ENCODE peak calls at places on chromosomes 12 and 14, in four cellular contexts. One of them, this sample, is unnamed.

GRCh38 chr12:62205348-62205747 is 54.9 kb upstream of the USP15 start:
- DNase-seq in GM12878: no peak
- DNase-seq in astrocyte of the cerebellum: no peak
- DNase-seq in choroid plexus epithelial cell: no peak
- DNase-seq in this sample: no peak

GRCh38 chr12:57090924-57091632 is 2.2 kb downstream of the NAB2 start:
- DNase-seq in GM12878: no peak
- DNase-seq in astrocyte of the cerebellum: no peak
- DNase-seq in choroid plexus epithelial cell: no peak
- DNase-seq in this sample: no peak

GRCh38 chr12:19972325-19973288 is 395.7 kb upstream of the PDE3A start:
- DNase-seq in GM12878: peak
- DNase-seq in astrocyte of the cerebellum: no peak
- DNase-seq in choroid plexus epithelial cell: no peak
- DNase-seq in this sample: no peak

GRCh38 chr12:2273288-2273687 is 220.5 kb downstream of the CACNA1C start:
- DNase-seq in GM12878: no peak
- DNase-seq in astrocyte of the cerebellum: peak
- DNase-seq in choroid plexus epithelial cell: peak
- DNase-seq in this sample: no peak

GRCh38 chr14:85415015-85415712 is 114.8 kb upstream of the FLRT2 start:
- DNase-seq in GM12878: no peak
- DNase-seq in astrocyte of the cerebellum: peak
- DNase-seq in choroid plexus epithelial cell: peak
- DNase-seq in this sample: peak

GRCh38 chr14:58749066-58749669 is 111.4 kb downstream of the DACT1 start:
- DNase-seq in GM12878: peak
- DNase-seq in astrocyte of the cerebellum: peak
- DNase-seq in choroid plexus epithelial cell: peak
- DNase-seq in this sample: peak

GRCh38 chr12:97912943-97913342 is 450.3 kb downstream of the RMST start:
- DNase-seq in GM12878: no peak
- DNase-seq in astrocyte of the cerebellum: no peak
- DNase-seq in choroid plexus epithelial cell: no peak
- DNase-seq in this sample: peak

GRCh38 chr12:124508323-124509096 is 58.9 kb downstream of the NCOR2 start:
- DNase-seq in GM12878: no peak
- DNase-seq in astrocyte of the cerebellum: no peak
- DNase-seq in choroid plexus epithelial cell: peak
- DNase-seq in this sample: no peak

GRCh38 chr14:95452890-95453712 is 63.3 kb downstream of the SYNE3 start:
- DNase-seq in GM12878: no peak
- DNase-seq in astrocyte of the cerebellum: no peak
- DNase-seq in choroid plexus epithelial cell: no peak
- DNase-seq in this sample: no peak

GRCh38 chr12:53098354-53098981 is 1.0 kb downstream of the IGFBP6 start:
- DNase-seq in GM12878: no peak
- DNase-seq in astrocyte of the cerebellum: no peak
- DNase-seq in choroid plexus epithelial cell: peak
- DNase-seq in this sample: peak

GRCh38 chr12:47903151-47903611 is 1.6 kb downstream of the VDR start:
- DNase-seq in GM12878: no peak
- DNase-seq in astrocyte of the cerebellum: peak
- DNase-seq in choroid plexus epithelial cell: peak
- DNase-seq in this sample: peak
- H3K4me3 ChIP-seq in GM12878: no peak
- H3K4me3 ChIP-seq in astrocyte of the cerebellum: peak
- H3K4me3 ChIP-seq in choroid plexus epithelial cell: peak
- H3K4me3 ChIP-seq in this sample: peak

GRCh38 chr14:96949594-96949993 is 152.4 kb downstream of the VRK1 start:
- DNase-seq in GM12878: no peak
- DNase-seq in astrocyte of the cerebellum: no peak
- DNase-seq in choroid plexus epithelial cell: no peak
- DNase-seq in this sample: no peak
- H3K4me3 ChIP-seq in GM12878: no peak
- H3K4me3 ChIP-seq in astrocyte of the cerebellum: no peak
- H3K4me3 ChIP-seq in choroid plexus epithelial cell: no peak
- H3K4me3 ChIP-seq in this sample: no peak

DNA sequence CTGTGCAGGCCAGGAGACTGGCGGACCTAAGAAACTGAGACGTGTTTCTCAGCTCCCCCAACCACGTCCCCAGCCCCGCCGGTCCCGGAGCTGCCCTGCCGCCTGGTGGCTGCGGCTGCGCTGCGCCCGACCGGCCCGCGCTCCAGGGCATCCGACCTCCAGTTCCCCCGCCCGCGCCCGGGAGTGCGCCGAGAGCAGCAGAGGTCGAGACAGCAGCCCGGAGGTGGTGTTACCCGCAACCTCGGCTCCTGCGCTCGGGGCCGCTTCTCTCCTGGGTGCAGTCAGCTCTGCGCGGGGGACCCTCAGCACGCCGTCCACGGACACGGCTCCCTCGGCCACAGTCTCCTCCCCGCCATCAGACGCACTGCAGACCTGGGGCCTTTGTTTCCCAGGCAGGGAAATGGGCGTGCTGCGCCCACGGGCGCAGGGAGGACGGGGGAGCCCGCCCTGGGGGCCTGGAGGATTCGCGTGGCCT is 21.6 kb upstream of the GPR132 start:
- DNase-seq in GM12878: no peak
- DNase-seq in astrocyte of the cerebellum: no peak
- DNase-seq in choroid plexus epithelial cell: peak
- DNase-seq in this sample: peak
- H3K4me3 ChIP-seq in GM12878: peak
- H3K4me3 ChIP-seq in astrocyte of the cerebellum: peak
- H3K4me3 ChIP-seq in choroid plexus epithelial cell: peak
- H3K4me3 ChIP-seq in this sample: peak

GRCh38 chr14:100765296-100765695 is 38.6 kb downstream of the DLK1 start:
- DNase-seq in GM12878: no peak
- DNase-seq in astrocyte of the cerebellum: no peak
- DNase-seq in choroid plexus epithelial cell: no peak
- DNase-seq in this sample: no peak

GRCh38 chr14:100764716-100765115 is 38.0 kb downstream of the DLK1 start:
- DNase-seq in GM12878: no peak
- DNase-seq in astrocyte of the cerebellum: no peak
- DNase-seq in choroid plexus epithelial cell: no peak
- DNase-seq in this sample: no peak

GRCh38 chr14:100761481-100761880 is 34.8 kb downstream of the DLK1 start:
- DNase-seq in GM12878: no peak
- DNase-seq in astrocyte of the cerebellum: peak
- DNase-seq in choroid plexus epithelial cell: peak
- DNase-seq in this sample: peak

GRCh38 chr14:100762901-100763300 is 36.2 kb downstream of the DLK1 start:
- DNase-seq in GM12878: no peak
- DNase-seq in astrocyte of the cerebellum: no peak
- DNase-seq in choroid plexus epithelial cell: no peak
- DNase-seq in this sample: no peak

DNA sequence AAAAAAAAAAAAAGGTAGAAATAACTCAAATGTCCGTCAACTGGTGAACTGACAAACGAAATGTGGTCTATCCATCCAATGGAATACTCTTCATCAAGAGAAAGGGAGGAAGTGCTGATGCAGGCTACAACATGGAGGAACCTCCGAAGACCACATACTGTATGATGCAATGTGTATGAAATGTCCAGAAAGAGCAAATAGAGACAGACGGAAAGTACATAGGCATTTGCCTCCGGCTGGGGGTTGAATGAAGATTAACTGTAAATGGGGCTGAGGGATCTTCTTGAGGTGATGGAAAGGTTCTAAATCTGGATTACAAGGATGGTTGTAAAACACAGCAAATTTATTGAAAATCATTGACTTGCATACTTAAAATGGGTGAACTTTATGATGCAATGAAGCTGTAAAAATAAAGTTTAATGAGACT is 35.4 kb downstream of the DLK1 start:
- DNase-seq in GM12878: no peak
- DNase-seq in astrocyte of the cerebellum: no peak
- DNase-seq in choroid plexus epithelial cell: peak
- DNase-seq in this sample: peak
- H3K4me3 ChIP-seq in GM12878: no peak
- H3K4me3 ChIP-seq in astrocyte of the cerebellum: no peak
- H3K4me3 ChIP-seq in choroid plexus epithelial cell: no peak
- H3K4me3 ChIP-seq in this sample: no peak

GRCh38 chr14:99418217-99418616 is 62.4 kb downstream of the SETD3 start:
- DNase-seq in GM12878: no peak
- DNase-seq in astrocyte of the cerebellum: no peak
- DNase-seq in choroid plexus epithelial cell: no peak
- DNase-seq in this sample: no peak
- H3K4me3 ChIP-seq in GM12878: no peak
- H3K4me3 ChIP-seq in astrocyte of the cerebellum: no peak
- H3K4me3 ChIP-seq in choroid plexus epithelial cell: no peak
- H3K4me3 ChIP-seq in this sample: no peak